ENCODE peak calls at places on chromosome 19, in nine cellular contexts. M, O, P, N, U, S, H, F and G are unnamed samples.

GRCh38 chr19:45321848-45322247 is 827 bp downstream of the CKM start:
- DNase-seq in M (no peak), O (peak), P (no peak), N (no peak), U (no peak), S (no peak), H (no peak), F (no peak), G (no peak)

GRCh38 chr19:12163841-12164240 is 945 bp downstream of the ZNF136 start:
- DNase-seq in M (no peak), O (no peak), P (peak), N (no peak), U (peak), S (no peak), H (no peak), F (no peak), G (no peak)

GRCh38 chr19:52722062-52723005 is 12.5 kb downstream of the ZNF611 start:
- DNase-seq in M (no peak), O (no peak), P (peak), N (no peak), U (no peak), S (no peak), H (no peak), F (no peak), G (no peak)

GRCh38 chr19:277581-278165 is 13.5 kb downstream of the PLPP2 start:
- DNase-seq in M (no peak), O (no peak), P (peak), N (no peak), U (no peak), S (no peak), H (peak), F (no peak), G (no peak)

GRCh38 chr19:35404879-35405622 is 34.2 kb downstream of the GPR42 start:
- DNase-seq in M (no peak), O (peak), P (peak), N (no peak), U (no peak), S (no peak), H (no peak), F (no peak), G (no peak)

GRCh38 chr19:40612831-40613668 is 11.9 kb downstream of the LTBP4 start:
- DNase-seq in M (peak), O (peak), P (no peak), N (no peak), U (no peak), S (peak), H (peak), F (no peak), G (no peak)

GRCh38 chr19:18364826-18365528 is 21.0 kb upstream of the GDF15 start:
- DNase-seq in M (no peak), O (peak), P (peak), N (no peak), U (peak), S (no peak), H (peak), F (peak), G (peak)

GRCh38 chr19:8302357-8302691 is 5.8 kb downstream of the CD320 start:
- DNase-seq in M (no peak), O (peak), P (no peak), N (peak), U (peak), S (no peak), H (peak), F (no peak), G (no peak)

GRCh38 chr19:2549701-2550191 is 73.8 kb downstream of the GADD45B start:
- DNase-seq in M (no peak), O (peak), P (peak), N (no peak), U (no peak), S (no peak), H (no peak), F (peak), G (peak)

GRCh38 chr19:56476671-56477428 is at the start of gene ZNF667:
- DNase-seq in M (peak), O (peak), P (peak), N (peak), U (no peak), S (no peak), H (no peak), F (peak), G (peak)

GRCh38 chr19:3593156-3593555 is 7.9 kb downstream of the GIPC3 start:
- DNase-seq in M (no peak), O (no peak), P (no peak), N (no peak), U (no peak), S (no peak), H (peak), F (no peak), G (no peak)

GRCh38 chr19:47658431-47659383 is 49.8 kb downstream of the BICRA start:
- DNase-seq in M (no peak), O (no peak), P (no peak), N (no peak), U (peak), S (no peak), H (no peak), F (no peak), G (peak)

GRCh38 chr19:917323-918151 is at the start of gene KISS1R:
- DNase-seq in M (peak), O (no peak), P (no peak), N (no peak), U (no peak), S (no peak), H (peak), F (no peak), G (no peak)

GRCh38 chr19:3278294-3278693 is 53.8 kb downstream of the CELF5 start:
- DNase-seq in M (no peak), O (no peak), P (no peak), N (no peak), U (no peak), S (no peak), H (no peak), F (no peak), G (no peak)

GRCh38 chr19:9857920-9858746 is 23.0 kb downstream of the PIN1 start:
- DNase-seq in M (peak), O (no peak), P (no peak), N (no peak), U (no peak), S (no peak), H (no peak), F (no peak), G (no peak)

GRCh38 chr19:53193534-53194222 is 520 bp upstream of the ZNF665 start:
- DNase-seq in M (no peak), O (no peak), P (no peak), N (no peak), U (no peak), S (no peak), H (no peak), F (no peak), G (no peak)

GRCh38 chr19:11223208-11223607 is 16.2 kb upstream of the ANGPTL8 start:
- DNase-seq in M (no peak), O (no peak), P (peak), N (no peak), U (no peak), S (no peak), H (no peak), F (no peak), G (no peak)

GRCh38 chr19:28701491-28701890 is 511.5 kb downstream of the UQCRFS1 start:
- DNase-seq in M (no peak), O (no peak), P (no peak), N (no peak), U (no peak), S (no peak), H (no peak), F (no peak), G (no peak)

GRCh38 chr19:13623686-13624405 is 117.6 kb upstream of the CACNA1A start:
- DNase-seq in M (no peak), O (no peak), P (peak), N (no peak), U (no peak), S (no peak), H (peak), F (no peak), G (no peak)

GRCh38 chr19:3115411-3115810 is 20.4 kb upstream of the GNA15 start:
- DNase-seq in M (no peak), O (peak), P (no peak), N (no peak), U (no peak), S (no peak), H (no peak), F (no peak), G (no peak)

GRCh38 chr19:38417544-38418506 is 8.2 kb downstream of the RASGRP4 start:
- DNase-seq in M (peak), O (peak), P (no peak), N (no peak), U (peak), S (no peak), H (peak), F (no peak), G (no peak)

GRCh38 chr19:932647-933552 is 7.1 kb downstream of the ARID3A start:
- DNase-seq in M (peak), O (peak), P (peak), N (peak), U (no peak), S (no peak), H (no peak), F (no peak), G (no peak)

GRCh38 chr19:58325623-58326022 is 1.2 kb upstream of the ZSCAN22 start:
- DNase-seq in M (no peak), O (no peak), P (peak), N (no peak), U (no peak), S (no peak), H (no peak), F (no peak), G (no peak)

GRCh38 chr19:28482221-28482620 is 730.7 kb downstream of the UQCRFS1 start:
- DNase-seq in M (no peak), O (no peak), P (no peak), N (no peak), U (no peak), S (no peak), H (peak), F (peak), G (no peak)